ENCODE peak calls at places on chromosome 22, in seven cellular contexts. R, U, G, W, O, L and F are unnamed samples.

GRCh38 chr22:31337178-31337577 is 9.0 kb downstream of the PATZ1 start:
- DNase-seq in R (no peak), U (no peak), G (no peak), W (no peak), O (peak), L (no peak), F (no peak)

GRCh38 chr22:41021039-41021654 is 70.0 kb downstream of the RBX1 start:
- DNase-seq in R (no peak), U (no peak), G (no peak), W (no peak), O (no peak), L (no peak), F (no peak)

GRCh38 chr22:44444341-44445306 is 53.4 kb downstream of the RTL6 start:
- DNase-seq in R (no peak), U (no peak), G (peak), W (no peak), O (no peak), L (no peak), F (no peak)

GRCh38 chr22:47484960-47485571 is 722.6 kb downstream of the TBC1D22A start:
- DNase-seq in R (no peak), U (no peak), G (no peak), W (no peak), O (no peak), L (no peak), F (no peak)

GRCh38 chr22:20076627-20077172 is 3.3 kb upstream of the DGCR8 start:
- DNase-seq in R (no peak), U (no peak), G (no peak), W (no peak), O (no peak), L (no peak), F (no peak)

GRCh38 chr22:30890689-30891442 is 77.7 kb downstream of the MORC2 start:
- DNase-seq in R (no peak), U (no peak), G (peak), W (peak), O (peak), L (no peak), F (peak)

GRCh38 chr22:24101966-24102365 is 79.3 kb upstream of the SUSD2 start:
- DNase-seq in R (no peak), U (no peak), G (no peak), W (no peak), O (no peak), L (no peak), F (no peak)

GRCh38 chr22:27670701-27671412 is 130.7 kb downstream of the MN1 start:
- DNase-seq in R (no peak), U (no peak), G (peak), W (no peak), O (no peak), L (no peak), F (peak)

GRCh38 chr22:18060646-18061620 is 16.9 kb upstream of the PEX26 start:
- DNase-seq in R (no peak), U (no peak), G (no peak), W (peak), O (peak), L (no peak), F (no peak)

GRCh38 chr22:44924724-44925123 is 85.1 kb downstream of the PHF21B start:
- DNase-seq in R (no peak), U (no peak), G (no peak), W (no peak), O (no peak), L (no peak), F (no peak)